ENCODE peak calls at places on chromosomes 3 and 15, in six cellular contexts. One of them, this sample, is unnamed.
A peak's percentile ranks its signal among the peaks of the same experiment; 100 is the strongest.

GRCh38 chr3:161233557-161233956 is 12.4 kb downstream of the NMD3 start:
- DNase-seq in mesendoderm: no peak
- DNase-seq in IMR-90: peak; percentile 63
- DNase-seq in mesenchymal stem cell: no peak
- DNase-seq in H1: no peak
- DNase-seq in trophoblast cell: no peak
- DNase-seq in this sample: no peak

GRCh38 chr3:140715035-140715434 is 37.2 kb downstream of the TRIM42 start:
- DNase-seq in mesendoderm: no peak
- DNase-seq in IMR-90: no peak
- DNase-seq in mesenchymal stem cell: no peak
- DNase-seq in H1: no peak
- DNase-seq in trophoblast cell: no peak
- DNase-seq in this sample: no peak

GRCh38 chr3:139916271-139916670 is 18.7 kb upstream of the CLSTN2 start:
- DNase-seq in mesendoderm: no peak
- DNase-seq in IMR-90: no peak
- DNase-seq in mesenchymal stem cell: no peak
- DNase-seq in H1: no peak
- DNase-seq in trophoblast cell: no peak
- DNase-seq in this sample: no peak

GRCh38 chr3:123667784-123668183 is 82.9 kb upstream of the HACD2 start:
- DNase-seq in mesendoderm: no peak
- DNase-seq in IMR-90: peak; percentile 46
- DNase-seq in mesenchymal stem cell: no peak
- DNase-seq in H1: no peak
- DNase-seq in trophoblast cell: no peak
- DNase-seq in this sample: no peak

GRCh38 chr3:16516695-16517481 is 3.4 kb upstream of the RFTN1 start:
- DNase-seq in mesendoderm: peak; percentile 54
- DNase-seq in IMR-90: peak; percentile 74
- DNase-seq in mesenchymal stem cell: peak; percentile 72
- DNase-seq in H1: no peak
- DNase-seq in trophoblast cell: no peak
- DNase-seq in this sample: no peak

GRCh38 chr3:106566277-106566676 is 697.5 kb upstream of the CBLB start:
- DNase-seq in mesendoderm: peak; percentile 25
- DNase-seq in IMR-90: no peak
- DNase-seq in mesenchymal stem cell: peak; percentile 18
- DNase-seq in H1: no peak
- DNase-seq in trophoblast cell: no peak
- DNase-seq in this sample: no peak

GRCh38 chr3:71430941-71431552 is 152.5 kb downstream of the FOXP1 start:
- DNase-seq in mesendoderm: peak; percentile 26
- DNase-seq in IMR-90: no peak
- DNase-seq in mesenchymal stem cell: no peak
- DNase-seq in H1: no peak
- DNase-seq in trophoblast cell: peak; percentile 30
- DNase-seq in this sample: no peak

GRCh38 chr3:144770291-144770690 is 798.7 kb downstream of the DIPK2A start:
- DNase-seq in mesendoderm: no peak
- DNase-seq in IMR-90: no peak
- DNase-seq in mesenchymal stem cell: no peak
- DNase-seq in H1: no peak
- DNase-seq in trophoblast cell: no peak
- DNase-seq in this sample: no peak

GRCh38 chr15:75640483-75641175 is 605 bp upstream of the IMP3 start:
- DNase-seq in mesendoderm: peak; percentile 53
- DNase-seq in IMR-90: peak; percentile 45
- DNase-seq in mesenchymal stem cell: peak; percentile 50
- DNase-seq in H1: no peak
- DNase-seq in trophoblast cell: no peak
- DNase-seq in this sample: no peak

GRCh38 chr15:52103217-52104207 is 9.1 kb downstream of the BCL2L10 start:
- DNase-seq in mesendoderm: peak; percentile 70
- DNase-seq in IMR-90: peak; percentile 97
- DNase-seq in mesenchymal stem cell: peak; percentile 95
- DNase-seq in H1: no peak
- DNase-seq in trophoblast cell: peak; percentile 59
- DNase-seq in this sample: no peak

GRCh38 chr3:129688310-129688895 is 81.9 kb upstream of the PLXND1 start:
- DNase-seq in mesendoderm: peak; percentile 77
- DNase-seq in IMR-90: peak; percentile 74
- DNase-seq in mesenchymal stem cell: peak; percentile 68
- DNase-seq in H1: peak; percentile 19
- DNase-seq in trophoblast cell: no peak
- DNase-seq in this sample: peak; percentile 72

GRCh38 chr3:50294492-50295403 is 2.5 kb upstream of the IFRD2 start:
- DNase-seq in mesendoderm: no peak
- DNase-seq in IMR-90: no peak
- DNase-seq in mesenchymal stem cell: no peak
- DNase-seq in H1: no peak
- DNase-seq in trophoblast cell: no peak
- DNase-seq in this sample: no peak

GRCh38 chr3:8516047-8516671 is 14.5 kb downstream of the LMCD1 start:
- DNase-seq in mesendoderm: no peak
- DNase-seq in IMR-90: no peak
- DNase-seq in mesenchymal stem cell: no peak
- DNase-seq in H1: no peak
- DNase-seq in trophoblast cell: no peak
- DNase-seq in this sample: no peak

GRCh38 chr3:89847955-89848354 is 740.5 kb downstream of the EPHA3 start:
- DNase-seq in mesendoderm: no peak
- DNase-seq in IMR-90: no peak
- DNase-seq in mesenchymal stem cell: no peak
- DNase-seq in H1: no peak
- DNase-seq in trophoblast cell: no peak
- DNase-seq in this sample: no peak

GRCh38 chr15:40536501-40536900 is 28.3 kb downstream of the CCDC32 start:
- DNase-seq in mesendoderm: no peak
- DNase-seq in IMR-90: peak; percentile 81
- DNase-seq in mesenchymal stem cell: no peak
- DNase-seq in H1: no peak
- DNase-seq in trophoblast cell: no peak
- DNase-seq in this sample: no peak

GRCh38 chr3:140828585-140828984 is 113.1 kb upstream of the SLC25A36 start:
- DNase-seq in mesendoderm: no peak
- DNase-seq in IMR-90: no peak
- DNase-seq in mesenchymal stem cell: no peak
- DNase-seq in H1: no peak
- DNase-seq in trophoblast cell: no peak
- DNase-seq in this sample: no peak

GRCh38 chr3:100023595-100023994 is 90.7 kb downstream of the FILIP1L start:
- DNase-seq in mesendoderm: no peak
- DNase-seq in IMR-90: no peak
- DNase-seq in mesenchymal stem cell: no peak
- DNase-seq in H1: no peak
- DNase-seq in trophoblast cell: no peak
- DNase-seq in this sample: no peak

GRCh38 chr15:23073890-23074631 is 34.7 kb upstream of the TUBGCP5 start:
- DNase-seq in mesendoderm: no peak
- DNase-seq in IMR-90: no peak
- DNase-seq in mesenchymal stem cell: no peak
- DNase-seq in H1: no peak
- DNase-seq in trophoblast cell: no peak
- DNase-seq in this sample: no peak

GRCh38 chr3:123547881-123548534 is 36.8 kb downstream of the HACD2 start:
- DNase-seq in mesendoderm: no peak
- DNase-seq in IMR-90: no peak
- DNase-seq in mesenchymal stem cell: no peak
- DNase-seq in H1: no peak
- DNase-seq in trophoblast cell: peak; percentile 4
- DNase-seq in this sample: no peak

DNA sequence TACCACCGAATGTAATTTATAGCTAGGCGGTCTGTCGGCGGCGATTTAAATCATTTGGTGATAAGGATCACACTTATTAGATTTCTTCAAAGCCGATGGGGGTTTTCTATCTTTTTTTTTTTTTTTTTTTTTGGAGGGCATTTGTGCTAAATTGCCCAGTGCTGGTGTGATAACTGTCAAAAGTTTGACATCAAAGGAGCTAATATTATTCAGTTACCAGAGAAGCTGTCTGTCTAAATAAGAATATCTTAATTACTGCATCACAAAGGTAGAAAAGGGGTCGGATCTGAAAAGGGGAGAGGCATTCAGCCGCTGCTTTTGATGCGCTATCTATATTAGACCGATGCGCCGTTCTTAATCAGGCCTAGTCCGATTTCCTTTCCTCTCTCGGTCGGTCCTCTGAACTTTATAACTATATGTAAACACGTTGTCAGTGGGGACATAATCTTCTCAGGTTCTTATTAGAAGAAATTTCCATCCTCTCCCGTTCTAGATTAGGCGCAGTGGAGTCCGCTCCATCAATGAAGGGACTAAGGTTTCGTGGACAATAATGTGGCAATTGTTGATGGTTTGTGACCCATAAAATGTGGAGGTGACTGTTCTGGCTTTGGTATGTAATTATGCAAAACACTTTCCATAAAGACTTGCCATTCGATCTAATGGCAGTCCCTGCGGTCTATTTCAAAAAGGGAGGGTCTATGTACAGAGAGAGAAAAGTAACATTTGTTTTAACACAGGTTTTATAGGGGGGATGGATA is 31.7 kb downstream of the NR2F2 start:
- DNase-seq in mesendoderm: no peak
- DNase-seq in IMR-90: no peak
- DNase-seq in mesenchymal stem cell: peak; percentile 11
- DNase-seq in H1: no peak
- DNase-seq in trophoblast cell: no peak
- DNase-seq in this sample: peak; percentile 87
- H3K4me3 ChIP-seq in mesendoderm: no peak overlapping the region
- H3K4me3 ChIP-seq in IMR-90: no peak overlapping the region
- H3K4me3 ChIP-seq in mesenchymal stem cell: no peak overlapping the region
- H3K4me3 ChIP-seq in H1: no peak overlapping the region
- H3K4me3 ChIP-seq in trophoblast cell: no peak overlapping the region
- H3K4me3 ChIP-seq in this sample: no peak overlapping the region

DNA sequence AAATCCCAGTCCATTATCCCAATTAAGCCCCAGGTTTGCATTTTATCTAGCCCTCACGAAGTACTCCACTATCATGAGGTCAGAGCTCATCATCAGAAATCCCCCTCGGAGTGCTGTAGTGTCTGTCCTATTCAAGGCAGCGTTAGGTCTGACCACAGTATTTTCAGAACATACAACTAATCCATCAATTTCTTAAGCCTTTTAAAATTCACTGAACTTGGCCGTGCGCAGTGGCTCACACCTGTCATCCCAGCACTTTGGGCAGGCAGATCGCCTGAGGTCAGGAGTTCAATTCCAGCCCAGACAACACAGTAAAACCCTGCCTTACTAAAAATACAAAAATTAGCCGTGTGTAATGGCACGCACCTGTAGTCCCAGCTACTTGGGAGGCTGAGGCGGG is 11.9 kb downstream of the VGLL4 start:
- DNase-seq in mesendoderm: no peak
- DNase-seq in IMR-90: no peak
- DNase-seq in mesenchymal stem cell: no peak
- DNase-seq in H1: no peak
- DNase-seq in trophoblast cell: no peak
- DNase-seq in this sample: no peak
- H2AK5ac ChIP-seq in mesendoderm: no peak overlapping the region
- H2AK5ac ChIP-seq in IMR-90: no peak overlapping the region
- H2AK5ac ChIP-seq in mesenchymal stem cell: no peak overlapping the region
- H2AK5ac ChIP-seq in H1: no peak overlapping the region
- H2AK5ac ChIP-seq in trophoblast cell: no peak overlapping the region
- H2AK5ac ChIP-seq in this sample: no peak overlapping the region

DNA sequence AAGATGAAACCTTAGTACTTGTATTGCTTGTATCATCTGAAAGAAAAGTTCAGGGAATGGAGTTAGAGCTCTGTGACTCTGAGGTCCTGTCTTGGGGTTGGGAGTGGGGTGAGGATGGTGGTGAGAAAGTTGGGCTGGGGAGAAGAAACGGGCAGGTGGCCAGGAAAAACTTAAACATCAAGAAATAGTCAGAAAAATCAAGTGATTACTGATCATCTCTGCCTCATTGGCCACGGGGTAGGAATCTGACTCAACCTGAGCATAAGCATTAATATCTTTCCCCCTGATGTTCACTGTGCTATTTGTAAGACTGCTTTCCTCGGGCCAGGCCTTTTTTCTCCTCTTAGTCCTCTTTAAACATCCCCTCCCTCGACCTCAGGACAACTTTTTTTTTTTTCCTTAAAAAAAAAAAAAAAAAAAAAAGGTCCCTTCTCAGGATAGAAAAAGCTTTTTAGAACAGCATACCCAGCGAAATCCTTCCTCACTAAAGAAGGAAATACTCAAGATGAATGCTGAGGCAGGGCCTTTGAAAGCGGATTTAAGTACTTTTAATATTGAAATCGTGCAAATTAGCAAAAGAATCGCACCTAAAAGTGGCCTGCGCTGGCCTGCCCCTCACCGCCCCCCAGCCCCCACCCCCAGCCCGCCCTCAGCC is 5.7 kb downstream of the MEIS2 start:
- DNase-seq in mesendoderm: no peak
- DNase-seq in IMR-90: peak; percentile 31
- DNase-seq in mesenchymal stem cell: peak; percentile 69
- DNase-seq in H1: no peak
- DNase-seq in trophoblast cell: no peak
- DNase-seq in this sample: peak; percentile 30
- H3K4me3 ChIP-seq in mesendoderm: no peak overlapping the region
- H3K4me3 ChIP-seq in IMR-90: no peak overlapping the region
- H3K4me3 ChIP-seq in mesenchymal stem cell: no peak overlapping the region
- H3K4me3 ChIP-seq in H1: peak overlapping the region; percentile 16
- H3K4me3 ChIP-seq in trophoblast cell: no peak overlapping the region
- H3K4me3 ChIP-seq in this sample: no peak overlapping the region

GRCh38 chr3:121737644-121738043 is 11.9 kb downstream of the GOLGB1 start:
- DNase-seq in mesendoderm: no peak
- DNase-seq in IMR-90: no peak
- DNase-seq in mesenchymal stem cell: no peak
- DNase-seq in H1: no peak
- DNase-seq in trophoblast cell: no peak
- DNase-seq in this sample: no peak

GRCh38 chr3:121735047-121735696 is 14.4 kb downstream of the GOLGB1 start:
- DNase-seq in mesendoderm: no peak
- DNase-seq in IMR-90: peak; percentile 54
- DNase-seq in mesenchymal stem cell: peak; percentile 29
- DNase-seq in H1: no peak
- DNase-seq in trophoblast cell: no peak
- DNase-seq in this sample: no peak

GRCh38 chr3:121730940-121731687 is 18.4 kb downstream of the GOLGB1 start:
- DNase-seq in mesendoderm: no peak
- DNase-seq in IMR-90: peak; percentile 6
- DNase-seq in mesenchymal stem cell: no peak
- DNase-seq in H1: no peak
- DNase-seq in trophoblast cell: no peak
- DNase-seq in this sample: no peak

GRCh38 chr3:121739902-121740301 is 9.6 kb downstream of the GOLGB1 start:
- DNase-seq in mesendoderm: no peak
- DNase-seq in IMR-90: no peak
- DNase-seq in mesenchymal stem cell: no peak
- DNase-seq in H1: no peak
- DNase-seq in trophoblast cell: no peak
- DNase-seq in this sample: no peak

DNA sequence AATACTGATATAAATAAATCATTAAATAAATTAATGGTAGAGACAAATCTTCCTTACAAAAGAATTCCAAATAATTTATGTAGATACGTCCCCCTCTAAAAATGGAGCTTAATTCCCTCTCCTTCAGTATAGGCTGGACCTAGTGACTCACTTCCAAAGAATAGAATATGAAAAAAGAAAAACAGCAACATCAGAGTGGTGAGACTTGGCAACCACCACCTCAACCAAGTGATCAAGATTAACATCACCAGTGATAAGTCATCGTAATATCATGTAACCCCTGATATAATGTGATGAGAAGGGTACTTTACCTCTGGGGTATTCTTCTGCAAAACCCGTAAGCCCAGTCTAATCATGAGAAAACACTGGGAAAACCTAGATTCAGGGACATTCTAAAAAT is 13.4 kb downstream of the GOLGB1 start:
- DNase-seq in mesendoderm: no peak
- DNase-seq in IMR-90: peak; percentile 39
- DNase-seq in mesenchymal stem cell: no peak
- DNase-seq in H1: no peak
- DNase-seq in trophoblast cell: no peak
- DNase-seq in this sample: no peak
- H2AK5ac ChIP-seq in mesendoderm: no peak overlapping the region
- H2AK5ac ChIP-seq in IMR-90: no peak overlapping the region
- H2AK5ac ChIP-seq in mesenchymal stem cell: no peak overlapping the region
- H2AK5ac ChIP-seq in H1: no peak overlapping the region
- H2AK5ac ChIP-seq in trophoblast cell: no peak overlapping the region
- H2AK5ac ChIP-seq in this sample: no peak overlapping the region

This sample was measured in neuronal stem cell.